ENCODE peak calls at places on chromosomes 6 and 20, in ten cellular contexts. O, I, X, S, K, M, P, L, V and A are unnamed samples.

GRCh38 chr6:128406453-128406852 is 113.9 kb downstream of the PTPRK start:
- DNase-seq in O (no peak), I (no peak), X (no peak), S (no peak), K (no peak), M (no peak), P (no peak), L (no peak), V (no peak), A (no peak)

GRCh38 chr6:101402618-101403002 is 9.1 kb downstream of the GRIK2 start:
- DNase-seq in O (no peak), I (no peak), X (peak; percentile 70), S (no peak), K (no peak), M (peak; percentile 39), P (no peak), L (no peak), V (no peak), A (no peak)

GRCh38 chr20:15930324-15931305 is 642.6 kb downstream of the KIF16B start:
- DNase-seq in O (peak; percentile 38), I (no peak), X (no peak), S (no peak), K (peak; percentile 8), M (peak; percentile 64), P (peak; percentile 5), L (peak; percentile 61), V (peak; percentile 41), A (no peak)

GRCh38 chr6:137975058-137975940 is 108.2 kb downstream of the TNFAIP3 start:
- DNase-seq in O (no peak), I (no peak), X (no peak), S (no peak), K (peak; percentile 56), M (peak; percentile 50), P (peak; percentile 13), L (no peak), V (no peak), A (no peak)

GRCh38 chr6:87105823-87106222 is 10.9 kb upstream of the CGA start:
- DNase-seq in O (no peak), I (no peak), X (no peak), S (no peak), K (no peak), M (peak; percentile 61), P (peak; percentile 82), L (no peak), V (no peak), A (no peak)

GRCh38 chr20:31644701-31645100 is 7.0 kb downstream of the COX4I2 start:
- DNase-seq in O (no peak), I (no peak), X (no peak), S (no peak), K (no peak), M (peak; percentile 17), P (no peak), L (no peak), V (no peak), A (no peak)

GRCh38 chr20:24832518-24832917 is 116.6 kb upstream of the CST7 start:
- DNase-seq in O (no peak), I (no peak), X (no peak), S (no peak), K (no peak), M (no peak), P (no peak), L (no peak), V (no peak), A (no peak)

GRCh38 chr20:49478754-49479689 is 3.4 kb downstream of the KCNB1 start:
- DNase-seq in O (no peak), I (no peak), X (no peak), S (no peak), K (no peak), M (no peak), P (no peak), L (no peak), V (no peak), A (no peak)

GRCh38 chr20:44069203-44069931 is 117.6 kb downstream of the JPH2 start:
- DNase-seq in O (no peak), I (no peak), X (peak; percentile 52), S (peak; percentile 91), K (peak; percentile 34), M (no peak), P (no peak), L (no peak), V (no peak), A (no peak)

GRCh38 chr20:34076952-34077351 is 35.1 kb downstream of the EIF2S2 start:
- DNase-seq in O (no peak), I (no peak), X (no peak), S (no peak), K (no peak), M (no peak), P (no peak), L (no peak), V (no peak), A (no peak)

GRCh38 chr6:45436544-45437440 is 59.1 kb upstream of the SUPT3H start:
- DNase-seq in O (no peak), I (no peak), X (no peak), S (no peak), K (peak; percentile 81), M (peak; percentile 92), P (peak; percentile 94), L (peak; percentile 78), V (no peak), A (no peak)

GRCh38 chr20:25281541-25281991 is 33.7 kb downstream of the PYGB start:
- DNase-seq in O (no peak), I (peak; percentile 47), X (peak; percentile 49), S (peak; percentile 86), K (no peak), M (no peak), P (no peak), L (no peak), V (peak; percentile 64), A (no peak)

GRCh38 chr20:32911355-32911754 is 52.6 kb downstream of the EFCAB8 start:
- DNase-seq in O (no peak), I (no peak), X (no peak), S (peak; percentile 38), K (no peak), M (no peak), P (no peak), L (no peak), V (no peak), A (no peak)

GRCh38 chr20:57662313-57663240 is 42.4 kb upstream of the ZBP1 start:
- DNase-seq in O (no peak), I (no peak), X (peak; percentile 48), S (peak; percentile 71), K (no peak), M (no peak), P (no peak), L (no peak), V (peak; percentile 7), A (no peak)

GRCh38 chr20:57661201-57662027 is 41.2 kb upstream of the ZBP1 start:
- DNase-seq in O (no peak), I (no peak), X (peak; percentile 47), S (peak; percentile 75), K (no peak), M (no peak), P (no peak), L (no peak), V (peak; percentile 11), A (no peak)

GRCh38 chr20:57663241-57663640 is 43.0 kb upstream of the ZBP1 start:
- DNase-seq in O (no peak), I (no peak), X (no peak), S (peak; percentile 55), K (no peak), M (no peak), P (no peak), L (no peak), V (no peak), A (no peak)

GRCh38 chr20:57660510-57661199 is 40.4 kb upstream of the ZBP1 start:
- DNase-seq in O (no peak), I (no peak), X (no peak), S (peak; percentile 51), K (no peak), M (no peak), P (no peak), L (no peak), V (peak; percentile 4), A (no peak)

DNA sequence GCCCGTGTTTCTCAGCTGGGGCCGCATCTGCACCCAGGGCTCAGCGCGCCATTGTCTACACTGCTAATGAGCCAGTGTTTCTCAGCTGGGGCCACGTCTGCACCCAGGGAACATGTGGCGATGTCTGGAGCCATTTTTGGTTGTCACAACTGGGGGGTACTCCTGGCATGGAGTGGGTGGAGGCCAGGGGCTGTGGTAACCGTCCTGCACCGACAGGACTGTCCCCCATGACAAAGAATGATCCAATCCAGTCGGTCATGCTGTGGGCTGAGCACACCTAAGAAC is 41.7 kb upstream of the ZBP1 start:
- DNase-seq in O (no peak), I (no peak), X (no peak), S (no peak), K (no peak), M (no peak), P (no peak), L (no peak), V (no peak), A (no peak)
- H3K27ac ChIP-seq in O (no peak overlapping the region), I (no peak overlapping the region), X (no peak overlapping the region), S (no peak overlapping the region), K (no peak overlapping the region), M (no peak overlapping the region), P (no peak overlapping the region), L (no peak overlapping the region), V (no peak overlapping the region), A (no peak overlapping the region)

GRCh38 chr20:50508171-50508761 is 1.9 kb upstream of the PTPN1 start:
- DNase-seq in O (no peak), I (no peak), X (no peak), S (no peak), K (no peak), M (no peak), P (peak; percentile 76), L (no peak), V (no peak), A (no peak)
- H3K4me1 ChIP-seq in O (peaks cover 7% of the 10 kb centered on the region), I (peaks cover 26% of the 10 kb centered on the region), X (peaks cover 7% of the 10 kb centered on the region), S (peaks cover 36% of the 10 kb centered on the region), K (peaks cover 25% of the 10 kb centered on the region), M (peaks cover 28% of the 10 kb centered on the region), P (peaks cover 12% of the 10 kb centered on the region), L (peaks cover 10% of the 10 kb centered on the region), V (peaks cover 25% of the 10 kb centered on the region), A (no peaks in the 10 kb centered on the region)

DNA sequence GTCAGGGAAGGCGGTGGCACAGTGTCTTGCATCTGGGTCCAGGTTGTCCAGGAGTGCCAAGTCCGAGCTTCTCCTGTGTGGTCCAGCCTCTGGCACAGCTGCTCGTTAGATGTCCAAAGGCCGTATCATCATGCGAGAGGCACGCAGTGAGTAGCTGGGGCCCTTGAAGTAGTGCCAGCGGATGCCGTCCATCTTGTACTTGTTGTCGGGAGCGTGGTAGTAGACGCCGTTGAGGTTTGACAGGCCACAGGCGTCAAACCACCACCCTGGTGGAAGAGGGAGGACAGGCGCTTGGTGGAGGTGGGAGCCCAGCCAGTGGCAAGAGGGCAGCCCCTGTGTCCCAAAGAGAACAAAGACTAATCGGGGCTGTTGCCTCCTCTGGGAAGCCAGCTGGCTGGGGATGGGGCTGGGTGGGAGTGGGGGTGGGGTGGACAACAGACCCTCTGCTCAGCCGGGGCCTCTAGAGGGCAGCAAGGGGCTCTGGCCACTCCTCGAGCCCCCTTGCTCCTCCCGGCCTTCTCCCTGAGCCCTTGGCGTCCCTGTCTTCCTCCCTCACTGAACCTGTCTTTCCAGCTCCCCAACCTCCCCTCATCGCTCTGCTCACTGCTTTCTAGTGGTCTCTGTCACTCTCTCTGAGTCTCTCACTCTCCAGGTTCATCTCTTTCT is 39.5 kb downstream of the FAM110A start:
- DNase-seq in O (no peak), I (no peak), X (no peak), S (peak; percentile 51), K (no peak), M (no peak), P (no peak), L (no peak), V (no peak), A (peak; percentile 43)
- H3K27me3 ChIP-seq in O (no peaks in the 10 kb centered on the region), I (peaks cover 12% of the 10 kb centered on the region), X (no peaks in the 10 kb centered on the region), S (no peaks in the 10 kb centered on the region), K (peaks cover 2% of the 10 kb centered on the region), M (peaks cover 12% of the 10 kb centered on the region), P (peaks cover 6% of the 10 kb centered on the region), L (no peaks in the 10 kb centered on the region), V (peaks cover 5% of the 10 kb centered on the region), A (no peaks in the 10 kb centered on the region)

GRCh38 chr6:142336183-142336582 is 34.4 kb downstream of the ADGRG6 start:
- DNase-seq in O (no peak), I (no peak), X (no peak), S (no peak), K (no peak), M (no peak), P (no peak), L (no peak), V (no peak), A (no peak)
- H3K27ac ChIP-seq in O (no peak overlapping the region), I (no peak overlapping the region), X (no peak overlapping the region), S (no peak overlapping the region), K (no peak overlapping the region), M (no peak overlapping the region), P (no peak overlapping the region), L (no peak overlapping the region), V (no peak overlapping the region), A (no peak overlapping the region)